ENCODE peak calls at places on chromosomes 3 and 15, in seven cellular contexts. W is glutamatergic neuron; F is nephron progenitor cell; G is non-pigmented ciliary epithelial cell; U is anterior cingulate cortex; Q is effector CD4-positive, alpha-beta T cell; X is NCI-H748 treated with DMSO at 0.1 percent for 48 hours. C is an unnamed sample.

GRCh38 chr3:117587416-117587815 is 877.8 kb downstream of the TUSC7 start:
- DNase-seq in W (peak), F (no peak), G (no peak), U (no peak), Q (no peak), X (no peak), C (no peak)

GRCh38 chr3:42850263-42850662 is 25.4 kb downstream of the CYP8B1 start:
- DNase-seq in W (no peak), F (no peak), G (no peak), U (no peak), Q (no peak), X (no peak), C (no peak)

GRCh38 chr3:58072046-58072445 is 63.8 kb downstream of the FLNB start:
- DNase-seq in W (no peak), F (no peak), G (no peak), U (no peak), Q (no peak), X (no peak), C (no peak)

GRCh38 chr15:89346516-89346915 is 11.9 kb upstream of the POLG start:
- DNase-seq in W (no peak), F (no peak), G (no peak), U (no peak), Q (no peak), X (no peak), C (no peak)

GRCh38 chr3:12229896-12230295 is 59.0 kb upstream of the PPARG start:
- DNase-seq in W (no peak), F (no peak), G (no peak), U (no peak), Q (no peak), X (no peak), C (no peak)

GRCh38 chr3:109257269-109257668 is 59.0 kb downstream of the DPPA2 start:
- DNase-seq in W (no peak), F (no peak), G (peak), U (no peak), Q (no peak), X (no peak), C (no peak)

GRCh38 chr3:119331661-119332060 is 37.5 kb downstream of the ARHGAP31 start:
- DNase-seq in W (no peak), F (no peak), G (no peak), U (no peak), Q (no peak), X (no peak), C (no peak)

GRCh38 chr3:30687930-30688570 is 81.6 kb downstream of the TGFBR2 start:
- DNase-seq in W (no peak), F (no peak), G (no peak), U (no peak), Q (no peak), X (no peak), C (no peak)

GRCh38 chr3:31668258-31668657 is 135.5 kb downstream of the STT3B start:
- DNase-seq in W (no peak), F (no peak), G (no peak), U (no peak), Q (no peak), X (no peak), C (no peak)

C was measured in fibroblast of gingiva.